ENCODE peak calls at places on chromosomes 13 and 19, in eight cellular contexts. M, D, J, W, L, T, F and S are unnamed samples.

GRCh38 chr13:24893863-24894262 is 129.9 kb downstream of the RNF17 start:
- DNase-seq in M (no peak), D (no peak), F (no peak), T (no peak), L (no peak), W (no peak), J (no peak), S (no peak)

GRCh38 chr13:113404723-113405471 is 41.0 kb upstream of the GRTP1 start:
- DNase-seq in D (no peak), T (no peak), F (no peak), L (no peak), J (no peak), W (no peak), M (no peak), S (no peak)

GRCh38 chr19:51687791-51688664 is 5.1 kb upstream of the SPACA6 start:
- DNase-seq in W (peak), J (peak), M (no peak), D (no peak), L (no peak), T (no peak), F (no peak), S (peak)

GRCh38 chr13:75656590-75656989 is 20.5 kb downstream of the LMO7 start:
- DNase-seq in L (no peak), T (no peak), M (no peak), F (no peak), D (no peak), J (no peak), W (no peak), S (peak)

GRCh38 chr19:6800991-6801396 is 28.5 kb downstream of the VAV1 start:
- DNase-seq in M (no peak), J (no peak), F (no peak), W (peak), T (peak), D (no peak), L (no peak), S (peak)

GRCh38 chr19:54646331-54646841 is 16.1 kb downstream of the LILRB1 start:
- DNase-seq in M (no peak), D (no peak), J (no peak), T (no peak), L (no peak), W (no peak), F (no peak), S (no peak)

GRCh38 chr13:95115525-95115924 is 185.7 kb downstream of the ABCC4 start:
- DNase-seq in M (no peak), L (no peak), W (no peak), D (no peak), T (no peak), J (no peak), F (no peak), S (peak)

GRCh38 chr19:17532557-17532956 is 21.1 kb downstream of the PGLS start:
- DNase-seq in T (no peak), L (no peak), W (no peak), D (no peak), M (no peak), J (no peak), F (no peak), S (no peak)

GRCh38 chr19:55437410-55437809 is 5.7 kb downstream of the SHISA7 start:
- DNase-seq in D (no peak), J (peak), T (no peak), W (peak), M (peak), F (peak), L (peak), S (peak)

GRCh38 chr19:44180968-44181367 is 16.1 kb downstream of the ZNF226 start:
- DNase-seq in T (no peak), M (no peak), D (no peak), L (no peak), W (no peak), J (no peak), F (no peak), S (no peak)

GRCh38 chr19:17289489-17289888 is 7.8 kb downstream of the ANKLE1 start:
- DNase-seq in F (peak), W (peak), J (peak), D (peak), L (no peak), T (peak), M (peak), S (peak)

GRCh38 chr13:80115616-80116015 is 225.3 kb downstream of the SPRY2 start:
- DNase-seq in J (no peak), W (no peak), F (no peak), M (no peak), T (no peak), L (no peak), D (no peak), S (no peak)

GRCh38 chr19:38841787-38842438 is 7.9 kb downstream of the HNRNPL start:
- DNase-seq in J (no peak), W (no peak), F (no peak), M (no peak), T (peak), D (no peak), L (no peak), S (no peak)

GRCh38 chr19:4233282-4233853 is 4.0 kb downstream of the EBI3 start:
- DNase-seq in F (peak), W (peak), L (no peak), D (no peak), T (peak), J (no peak), M (peak), S (peak)

GRCh38 chr19:44644391-44645016 is 794 bp downstream of the PVR start:
- DNase-seq in F (peak), D (no peak), M (peak), L (no peak), J (peak), W (peak), T (no peak), S (peak)

GRCh38 chr19:35585844-35586243 is at the start of gene PMIS2:
- DNase-seq in T (peak), J (no peak), L (no peak), D (no peak), F (no peak), W (peak), M (peak), S (peak)

GRCh38 chr13:46687810-46688209 is 109.2 kb downstream of the ESD start:
- DNase-seq in T (no peak), M (no peak), D (no peak), W (peak), F (peak), J (no peak), L (no peak), S (peak)

GRCh38 chr13:113758651-113759524 is at the start of gene TMEM255B:
- DNase-seq in M (peak), T (peak), J (peak), D (peak), L (no peak), W (peak), F (peak), S (peak)

GRCh38 chr13:39250440-39250839 is 212.2 kb downstream of the NHLRC3 start:
- DNase-seq in M (no peak), F (no peak), T (no peak), L (no peak), W (no peak), J (no peak), D (no peak), S (no peak)

GRCh38 chr19:28466107-28467045 is 746.6 kb downstream of the UQCRFS1 start:
- DNase-seq in L (peak), J (peak), T (peak), F (peak), W (peak), D (peak), M (peak), S (peak)

GRCh38 chr19:44303305-44303704 is 1.5 kb downstream of the ZNF235 start:
- DNase-seq in L (no peak), W (no peak), D (no peak), J (no peak), T (no peak), F (no peak), M (no peak), S (no peak)

GRCh38 chr13:92677571-92677970 is 549.0 kb upstream of the GPC6 start:
- DNase-seq in J (no peak), L (no peak), D (no peak), F (peak), T (no peak), W (no peak), M (peak), S (no peak)

GRCh38 chr13:26785845-26786630 is 25.5 kb upstream of the GPR12 start:
- DNase-seq in T (peak), L (no peak), W (no peak), D (no peak), M (no peak), J (peak), F (no peak), S (peak)

GRCh38 chr19:11195681-11196080 is 1.7 kb downstream of the KANK2 start:
- DNase-seq in M (no peak), L (no peak), J (no peak), D (no peak), T (no peak), W (no peak), F (no peak), S (no peak)

GRCh38 chr13:50873481-50873880 is 30.0 kb upstream of the DLEU7 start:
- DNase-seq in M (no peak), J (no peak), T (no peak), F (no peak), D (no peak), W (no peak), L (no peak), S (no peak)

GRCh38 chr13:71030789-71031188 is 836.2 kb downstream of the DACH1 start:
- DNase-seq in W (no peak), J (no peak), T (no peak), M (no peak), F (no peak), D (no peak), L (no peak), S (no peak)